ENCODE peak calls at places on chromosome 12, in seven cellular contexts. I is GM10248, X is progenitor cell of endocrine pancreas, E is AG09319, C is retinal pigment epithelial cell, P is OCI-LY7, M is choroid plexus epithelial cell. V is an unnamed sample.

GRCh38 chr12:29270001-29270400 is 111.0 kb downstream of the ERGIC2 start:
- DNase-seq in E (no peak), P (no peak), C (no peak), I (no peak), X (no peak), M (no peak), V (no peak)

GRCh38 chr12:102484017-102484731 is 3.8 kb upstream of the IGF1 start:
- DNase-seq in M (peak), E (peak), P (peak), X (peak), C (no peak), I (peak), V (peak)

GRCh38 chr12:51009038-51009437 is 17.1 kb downstream of the SLC11A2 start:
- DNase-seq in I (peak), P (no peak), E (no peak), C (no peak), X (no peak), M (peak), V (no peak)

GRCh38 chr12:25200703-25201102 is 5.7 kb downstream of the ETFRF1 start:
- DNase-seq in E (no peak), C (no peak), I (no peak), P (no peak), M (peak), X (no peak), V (peak)

GRCh38 chr12:70485704-70486103 is 119.6 kb downstream of the KCNMB4 start:
- DNase-seq in M (no peak), X (no peak), P (no peak), I (no peak), C (no peak), E (no peak), V (no peak)

GRCh38 chr12:50003595-50003994 is 21.7 kb downstream of the RACGAP1 start:
- DNase-seq in I (no peak), X (no peak), C (no peak), E (no peak), M (peak), P (no peak), V (peak)

GRCh38 chr12:88299567-88300101 is 157.5 kb downstream of the TMTC3 start:
- DNase-seq in P (no peak), M (peak), E (peak), X (no peak), I (peak), C (peak), V (peak)

GRCh38 chr12:87217486-87217885 is 811.7 kb downstream of the C12orf50 start:
- DNase-seq in E (no peak), M (peak), C (no peak), P (no peak), X (no peak), I (no peak), V (no peak)

GRCh38 chr12:48007206-48007605 is 2.9 kb upstream of the COL2A1 start:
- DNase-seq in C (no peak), I (no peak), P (no peak), M (no peak), X (no peak), E (no peak), V (no peak)

GRCh38 chr12:111448831-111449790 is 43.4 kb downstream of the SH2B3 start:
- DNase-seq in M (no peak), I (no peak), X (no peak), P (no peak), C (no peak), E (no peak), V (no peak)

GRCh38 chr12:53048780-53049401 is 974 bp upstream of the TNS2 start:
- DNase-seq in X (no peak), I (no peak), E (no peak), M (peak), P (no peak), C (no peak), V (peak)

GRCh38 chr12:6285063-6285477 is 25.4 kb upstream of the PLEKHG6 start:
- DNase-seq in E (no peak), P (peak), I (peak), X (peak), C (no peak), M (peak), V (peak)

GRCh38 chr12:34166427-34167060 is 144.2 kb downstream of the ALG10 start:
- DNase-seq in C (no peak), P (no peak), E (no peak), X (no peak), I (no peak), M (no peak), V (no peak)

GRCh38 chr12:52767020-52767379 is 10.1 kb downstream of the KRT76 start:
- DNase-seq in M (no peak), P (no peak), I (no peak), C (no peak), E (no peak), X (no peak), V (no peak)

GRCh38 chr12:93137656-93138612 is 208.8 kb upstream of the EEA1 start:
- DNase-seq in P (no peak), M (peak), I (peak), X (no peak), C (no peak), E (peak), V (peak)

GRCh38 chr12:29159690-29160089 is 10.6 kb downstream of the FAR2 start:
- DNase-seq in I (no peak), M (no peak), P (no peak), X (no peak), E (no peak), C (no peak), V (no peak)

GRCh38 chr12:40622246-40622838 is 69.9 kb upstream of the CNTN1 start:
- DNase-seq in X (peak), I (peak), M (peak), P (peak), C (no peak), E (peak), V (peak)

GRCh38 chr12:39915249-39915648 is 190.6 kb downstream of the SLC2A13 start:
- DNase-seq in M (no peak), X (no peak), I (no peak), C (no peak), E (no peak), P (no peak), V (no peak)

GRCh38 chr12:48873096-48873495 is 7.4 kb upstream of the RND1 start:
- DNase-seq in M (no peak), C (no peak), I (no peak), X (no peak), E (no peak), P (no peak), V (no peak)

GRCh38 chr12:127657036-127657435 is 609.9 kb upstream of the TMEM132C start:
- DNase-seq in E (no peak), M (no peak), P (no peak), X (no peak), I (no peak), C (no peak), V (peak)

GRCh38 chr12:115337693-115338543 is 653.9 kb upstream of the TBX3 start:
- DNase-seq in E (peak), P (no peak), I (no peak), C (no peak), M (peak), X (no peak), V (peak)

GRCh38 chr12:57604454-57605307 is at the start of gene DTX3:
- DNase-seq in M (peak), X (no peak), I (peak), C (peak), E (no peak), P (no peak), V (no peak)

GRCh38 chr12:50986961-50987737 is 34.8 kb downstream of the HIGD1C start:
- DNase-seq in M (peak), I (peak), C (no peak), P (peak), X (peak), E (peak), V (peak)

GRCh38 chr12:94942663-94943062 is 60.8 kb downstream of the NDUFA12 start:
- DNase-seq in P (no peak), I (no peak), C (no peak), X (no peak), E (no peak), M (no peak), V (no peak)

GRCh38 chr12:124835652-124836410 is 27.8 kb downstream of the SCARB1 start:
- DNase-seq in I (no peak), M (no peak), P (no peak), E (no peak), C (no peak), X (no peak), V (peak)

GRCh38 chr12:95701275-95701674 is 89.3 kb downstream of the NTN4 start:
- DNase-seq in M (peak), C (no peak), P (no peak), E (no peak), X (no peak), I (no peak), V (peak)

GRCh38 chr12:563899-564298 is 99.3 kb downstream of the NINJ2 start:
- DNase-seq in I (no peak), M (no peak), X (no peak), P (no peak), E (no peak), C (no peak), V (no peak)

GRCh38 chr12:42017036-42017435 is 127.6 kb downstream of the GXYLT1 start:
- DNase-seq in I (no peak), C (no peak), X (no peak), M (no peak), E (no peak), P (peak), V (no peak)

GRCh38 chr12:19234991-19235876 is 105.7 kb downstream of the PLEKHA5 start:
- DNase-seq in E (no peak), I (no peak), P (no peak), M (peak), C (peak), X (no peak), V (no peak)

GRCh38 chr12:54993181-54993835 is 8.7 kb upstream of the TESPA1 start:
- DNase-seq in I (peak), P (peak), M (peak), E (peak), X (peak), C (peak), V (peak)

GRCh38 chr12:91326043-91327027 is 143.7 kb upstream of the DCN start:
- DNase-seq in M (peak), C (no peak), E (no peak), X (peak), P (peak), I (peak), V (peak)

GRCh38 chr12:53684654-53685220 is 8.9 kb upstream of the ATP5MC2 start:
- DNase-seq in X (no peak), M (no peak), E (no peak), P (no peak), C (no peak), I (no peak), V (no peak)

GRCh38 chr12:87270894-87271293 is 758.3 kb downstream of the C12orf50 start:
- DNase-seq in I (no peak), M (peak), C (no peak), X (no peak), E (no peak), P (no peak), V (no peak)

GRCh38 chr12:124862768-124863408 is 776 bp downstream of the SCARB1 start:
- DNase-seq in E (no peak), I (peak), C (peak), X (no peak), M (peak), P (peak), V (peak)

GRCh38 chr12:553216-554000 is 93.7 kb downstream of the B4GALNT3 start:
- DNase-seq in M (no peak), I (no peak), X (no peak), P (peak), C (no peak), E (no peak), V (no peak)

GRCh38 chr12:131131077-131131807 is 177.5 kb downstream of the ADGRD1 start:
- DNase-seq in E (no peak), I (no peak), X (no peak), M (no peak), P (no peak), C (no peak), V (no peak)

GRCh38 chr12:110726708-110727369 is 15.9 kb downstream of the PPP1CC start:
- DNase-seq in P (no peak), I (no peak), C (no peak), X (no peak), E (no peak), M (no peak), V (no peak)

GRCh38 chr12:126389215-126389841 is 1324.1 kb downstream of the AACS start:
- DNase-seq in C (no peak), X (no peak), I (no peak), M (no peak), E (peak), P (no peak), V (peak)
- TF ChIP-seq CTCF in C (no peak), X (no peak), I (no peak), M (no peak), E (no peak), P (no peak), V (no peak)

DNA sequence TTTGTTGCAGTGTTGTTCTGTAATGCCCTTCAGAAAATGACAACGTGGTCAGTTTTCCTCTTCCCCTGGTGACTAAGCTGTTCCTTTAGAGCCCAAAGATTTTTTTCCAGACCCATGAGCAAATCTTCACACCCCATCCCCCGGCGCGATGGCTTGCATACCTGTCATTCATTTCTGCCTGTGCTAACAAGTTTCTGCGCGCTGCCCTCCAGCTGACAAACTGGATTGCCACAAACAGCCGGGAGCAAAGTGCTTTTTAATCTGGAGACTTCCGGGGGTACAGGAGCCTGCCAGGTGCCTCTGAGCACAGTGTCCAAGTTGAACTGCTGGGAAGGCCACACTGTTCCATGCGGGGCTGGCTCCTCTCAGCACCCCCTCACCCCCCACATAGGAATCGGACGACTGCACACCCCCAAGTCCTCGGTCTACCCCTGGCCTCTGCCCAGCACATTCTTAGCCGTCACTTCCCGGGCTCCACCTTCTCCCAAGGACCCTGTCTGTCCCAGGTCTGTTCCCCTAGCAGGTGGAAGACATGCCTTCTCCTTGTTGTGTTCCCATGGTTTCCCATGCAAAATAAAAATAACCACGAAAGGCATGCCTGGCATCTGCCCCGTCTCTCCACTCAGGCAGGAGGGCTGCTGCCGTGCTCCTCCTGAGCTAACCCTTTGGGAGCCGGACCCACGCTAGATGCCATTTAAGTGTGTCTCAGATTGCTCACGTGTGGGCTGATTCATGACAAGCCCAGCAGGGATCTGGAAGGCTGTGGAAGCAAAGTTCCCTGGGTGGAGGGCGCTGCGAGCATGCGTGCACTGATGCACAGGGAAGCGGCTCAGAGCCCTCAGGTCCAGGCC is 14.1 kb downstream of the RILPL1 start:
- DNase-seq in E (no peak), X (no peak), C (peak), M (peak), I (no peak), P (no peak), V (peak)
- TF ChIP-seq CTCF in E (no peak), X (no peak), C (no peak), M (no peak), I (no peak), P (no peak), V (no peak)

GRCh38 chr12:113888435-113888834 is 77.7 kb downstream of the RBM19 start:
- DNase-seq in E (no peak), X (no peak), P (no peak), C (no peak), M (no peak), I (no peak), V (no peak)

GRCh38 chr12:113889806-113890581 is 76.1 kb downstream of the RBM19 start:
- DNase-seq in E (no peak), M (no peak), I (no peak), C (no peak), P (no peak), X (no peak), V (peak)

GRCh38 chr12:113886721-113887120 is 79.4 kb downstream of the RBM19 start:
- DNase-seq in I (no peak), P (no peak), C (no peak), E (no peak), M (no peak), X (no peak), V (no peak)

GRCh38 chr12:113889076-113889475 is 77.0 kb downstream of the RBM19 start:
- DNase-seq in E (no peak), P (no peak), X (no peak), C (no peak), I (no peak), M (peak), V (peak)

DNA sequence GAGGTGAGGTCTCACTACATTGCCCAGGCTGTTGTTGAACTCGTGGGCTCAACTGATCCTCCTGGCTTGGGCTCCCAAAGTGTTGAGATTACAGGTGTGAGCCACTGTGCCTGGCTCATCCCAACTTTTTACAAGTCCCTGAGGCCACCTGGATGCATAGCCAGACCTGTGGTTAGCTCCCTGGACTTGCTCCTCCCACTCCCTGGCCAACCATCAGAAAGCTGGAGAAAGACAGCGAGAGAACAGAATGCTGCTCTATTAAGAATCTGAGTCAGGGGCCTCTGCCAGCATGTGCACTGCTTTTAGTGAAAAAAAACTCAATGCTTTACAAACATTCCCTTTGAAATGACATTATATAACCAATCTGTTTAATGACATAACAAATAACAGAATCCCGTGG is 78.2 kb downstream of the RBM19 start:
- DNase-seq in P (no peak), I (no peak), M (no peak), C (no peak), X (no peak), E (no peak), V (no peak)
- TF ChIP-seq CTCF in P (no peak), I (no peak), M (no peak), C (no peak), X (no peak), E (no peak), V (no peak)

DNA sequence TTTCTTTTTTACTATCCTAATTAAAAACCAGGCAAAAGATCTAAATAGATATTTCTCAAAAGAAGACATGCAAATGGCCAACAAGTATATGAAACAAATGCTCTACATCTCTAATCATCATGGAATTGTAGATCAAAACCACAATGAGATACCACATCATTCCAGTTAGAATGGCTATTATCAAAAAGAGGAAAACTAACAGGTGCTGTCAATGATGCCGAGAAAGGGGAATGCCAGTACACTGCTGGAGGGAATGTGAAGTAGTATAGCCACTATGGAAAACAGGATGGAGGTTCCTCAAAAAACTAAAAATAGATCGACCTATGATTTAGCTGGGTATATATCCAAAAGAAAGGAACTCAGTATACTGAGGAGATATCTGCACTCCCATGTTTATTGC is 39.0 kb upstream of the C12orf75 start:
- DNase-seq in E (no peak), M (no peak), P (no peak), I (no peak), C (no peak), X (no peak), V (no peak)
- TF ChIP-seq CTCF in E (no peak), M (no peak), P (no peak), I (no peak), C (no peak), X (no peak), V (no peak)

GRCh38 chr12:30485230-30485890 is 210.3 kb downstream of the IPO8 start:
- DNase-seq in I (no peak), M (no peak), P (no peak), C (no peak), X (no peak), E (no peak), V (no peak)
- TF ChIP-seq CTCF in I (no peak), M (no peak), P (no peak), C (no peak), X (no peak), E (no peak), V (no peak)

DNA sequence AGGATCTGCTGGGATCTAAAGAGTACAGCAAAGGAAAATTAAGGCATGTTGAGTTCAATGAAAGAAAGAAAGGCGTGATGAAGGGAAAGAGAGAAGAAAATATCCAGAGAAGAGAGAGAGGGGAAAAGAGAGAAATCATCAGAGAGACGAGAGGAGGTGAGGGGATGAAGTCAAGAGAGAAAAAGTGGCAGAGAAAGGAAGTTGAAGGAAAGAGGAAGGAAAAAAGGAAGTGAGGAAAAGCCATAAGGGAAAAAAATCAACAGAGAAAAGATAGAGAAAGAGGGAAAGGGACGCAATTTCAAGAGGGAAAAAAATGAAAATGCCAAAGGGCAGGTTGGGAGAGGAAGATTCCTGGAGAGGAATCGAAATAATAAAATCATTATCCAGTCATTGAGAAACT is 40.4 kb downstream of the LLPH start:
- DNase-seq in P (no peak), C (no peak), I (no peak), E (no peak), M (no peak), X (no peak), V (no peak)
- TF ChIP-seq CTCF in P (no peak), C (no peak), I (no peak), E (no peak), M (no peak), X (no peak), V (no peak)

DNA sequence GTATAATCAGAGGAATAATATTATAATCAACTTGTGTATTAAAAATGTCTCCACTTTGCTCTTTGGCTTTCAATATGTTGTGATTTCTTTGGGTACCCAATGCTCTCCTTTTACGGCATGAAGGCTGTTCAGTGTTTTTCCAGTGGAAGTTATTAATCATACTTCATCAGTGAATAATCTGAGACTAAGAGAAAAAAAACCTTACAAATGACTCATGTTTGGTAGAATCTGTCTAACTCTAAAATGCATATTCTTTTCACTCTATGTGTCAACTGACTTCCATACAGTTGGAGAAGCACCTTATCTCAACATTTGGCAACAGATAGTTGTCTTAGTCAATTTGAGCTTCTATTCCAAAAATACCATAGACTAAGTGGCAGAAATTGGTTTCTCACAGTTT is 82.2 kb downstream of the PTPRO start:
- DNase-seq in P (no peak), X (no peak), M (peak), I (no peak), C (peak), E (no peak), V (peak)
- TF ChIP-seq CTCF in P (no peak), X (no peak), M (no peak), I (no peak), C (no peak), E (no peak), V (no peak)

V was measured in HFFc6.